ENCODE peak calls at places on chromosomes 1 and 21, in five cellular contexts. P is ELR, B is mesothelial cell of epicardium, N is hypothalamus, U is progenitor cell of endocrine pancreas. I is an unnamed sample.

GRCh38 chr1:235943581-235944114 is 76.9 kb upstream of the LYST start:
- DNase-seq in B (no peak), U (no peak), N (no peak), P (peak; percentile 95), I (no peak)

GRCh38 chr1:183180634-183181056 is 5.4 kb upstream of the LAMC2 start:
- DNase-seq in N (no peak), B (no peak), U (no peak), P (peak; percentile 70), I (no peak)

GRCh38 chr21:34514576-34515135 is 2.6 kb upstream of the KCNE1 start:
- DNase-seq in P (no peak), B (no peak), U (no peak), N (no peak), I (no peak)

GRCh38 chr1:24695202-24695974 is 49.9 kb upstream of the CLIC4 start:
- DNase-seq in N (no peak), U (no peak), P (no peak), B (no peak), I (no peak)

GRCh38 chr1:1371741-1372711 is 3.0 kb downstream of the AURKAIP1 start:
- DNase-seq in P (peak; percentile 63), N (peak; percentile 67), B (no peak), U (peak; percentile 80), I (peak; percentile 99)

GRCh38 chr1:233327938-233328660 is 575 bp downstream of the MAP3K21 start:
- DNase-seq in B (peak; percentile 22), N (peak; percentile 27), U (peak; percentile 35), P (peak; percentile 17), I (peak; percentile 76)

GRCh38 chr1:100959502-100960060 is 63.7 kb downstream of the SLC30A7 start:
- DNase-seq in U (no peak), P (peak; percentile 58), N (no peak), B (no peak), I (no peak)

GRCh38 chr1:16131636-16132324 is 24.1 kb downstream of the EPHA2 start:
- DNase-seq in N (no peak), U (no peak), P (no peak), B (no peak), I (no peak)

GRCh38 chr1:96538001-96538649 is 183.5 kb upstream of the PTBP2 start:
- DNase-seq in N (no peak), B (no peak), U (no peak), P (peak; percentile 47), I (no peak)

GRCh38 chr1:33098371-33098770 is 17.4 kb downstream of the AZIN2 start:
- DNase-seq in N (no peak), P (peak; percentile 15), U (no peak), B (no peak), I (no peak)

GRCh38 chr1:221845650-221846371 is 103.9 kb upstream of the DUSP10 start:
- DNase-seq in U (peak; percentile 10), P (no peak), B (no peak), N (no peak), I (no peak)

GRCh38 chr1:65163193-65163805 is 15.3 kb downstream of the AK4 start:
- DNase-seq in U (no peak), N (no peak), P (no peak), B (no peak), I (no peak)

GRCh38 chr1:42935313-42935624 is 23.4 kb downstream of the SLC2A1 start:
- DNase-seq in P (no peak), N (no peak), U (no peak), B (no peak), I (no peak)

GRCh38 chr1:37602750-37603694 is 7.3 kb upstream of the GNL2 start:
- DNase-seq in P (peak; percentile 59), N (no peak), U (peak; percentile 29), B (no peak), I (peak; percentile 52)

GRCh38 chr1:163170975-163171676 is 31.6 kb downstream of the RGS5 start:
- DNase-seq in U (no peak), B (no peak), P (peak; percentile 79), N (no peak), I (no peak)

GRCh38 chr1:199573047-199573446 is 454.5 kb upstream of the NR5A2 start:
- DNase-seq in N (no peak), U (no peak), B (no peak), P (peak; percentile 3), I (no peak)

GRCh38 chr1:21361506-21361905 is 71.2 kb upstream of the ECE1 start:
- DNase-seq in B (no peak), N (no peak), P (no peak), U (no peak), I (no peak)

I was measured in H1.